ENCODE peak calls at places on chromosomes 16 and 17, in eight cellular contexts. Y is mesendoderm, W is testis, S is BE2C, T is small intestine, I is GM12878, M is cardiac muscle cell, D is pancreas. F is an unnamed sample. For H3K4me1, the result is how much of the 10 kb centered on the place peaks cover.

GRCh38 chr17:66347661-66348604 is 45.5 kb downstream of the PRKCA start:
- DNase-seq in T (peak), S (no peak), Y (no peak), I (no peak), D (no peak), W (no peak), M (peak), F (no peak)

GRCh38 chr16:11240636-11241473 is 15.1 kb downstream of the SOCS1 start:
- DNase-seq in S (no peak), W (no peak), Y (no peak), I (no peak), M (no peak), T (peak), D (no peak), F (no peak)

GRCh38 chr17:56136316-56136715 is 17.0 kb upstream of the ANKFN1 start:
- DNase-seq in W (no peak), Y (no peak), S (no peak), M (no peak), I (no peak), D (no peak), T (no peak), F (no peak)

GRCh38 chr16:11619327-11619851 is 32.7 kb upstream of the LITAF start:
- DNase-seq in S (no peak), I (peak), W (no peak), D (no peak), T (peak), Y (no peak), M (no peak), F (peak)

GRCh38 chr17:2369551-2370210 is 31.2 kb downstream of the MNT start:
- DNase-seq in S (peak), M (peak), I (no peak), D (no peak), W (no peak), Y (peak), T (no peak), F (no peak)

GRCh38 chr16:86307518-86307903 is 202.8 kb upstream of the FOXF1 start:
- DNase-seq in D (no peak), Y (no peak), M (no peak), I (no peak), W (no peak), S (no peak), T (no peak), F (no peak)

GRCh38 chr16:56603589-56603988 is 4.8 kb upstream of the MT2A start:
- DNase-seq in Y (peak), D (peak), S (peak), I (no peak), W (peak), M (peak), T (peak), F (no peak)

GRCh38 chr17:30956764-30957374 is 14.0 kb upstream of the RNF135 start:
- DNase-seq in W (no peak), T (no peak), S (no peak), I (no peak), M (peak), D (no peak), Y (peak), F (no peak)

GRCh38 chr17:79680381-79680780 is 50.4 kb upstream of the ENPP7 start:
- DNase-seq in Y (no peak), I (no peak), T (no peak), S (no peak), W (no peak), D (no peak), M (no peak), F (no peak)

GRCh38 chr17:32523017-32523680 is 36.4 kb downstream of the CDK5R1 start:
- DNase-seq in T (peak), D (no peak), I (peak), Y (peak), M (no peak), S (no peak), W (no peak), F (peak)

GRCh38 chr17:76272541-76273434 is 7.6 kb downstream of the UBALD2 start:
- DNase-seq in W (no peak), M (no peak), S (no peak), T (no peak), Y (no peak), I (no peak), D (peak), F (no peak)

GRCh38 chr16:56880176-56880575 is 15.2 kb downstream of the SLC12A3 start:
- DNase-seq in I (no peak), Y (no peak), T (no peak), S (no peak), M (no peak), W (no peak), D (no peak), F (no peak)

DNA sequence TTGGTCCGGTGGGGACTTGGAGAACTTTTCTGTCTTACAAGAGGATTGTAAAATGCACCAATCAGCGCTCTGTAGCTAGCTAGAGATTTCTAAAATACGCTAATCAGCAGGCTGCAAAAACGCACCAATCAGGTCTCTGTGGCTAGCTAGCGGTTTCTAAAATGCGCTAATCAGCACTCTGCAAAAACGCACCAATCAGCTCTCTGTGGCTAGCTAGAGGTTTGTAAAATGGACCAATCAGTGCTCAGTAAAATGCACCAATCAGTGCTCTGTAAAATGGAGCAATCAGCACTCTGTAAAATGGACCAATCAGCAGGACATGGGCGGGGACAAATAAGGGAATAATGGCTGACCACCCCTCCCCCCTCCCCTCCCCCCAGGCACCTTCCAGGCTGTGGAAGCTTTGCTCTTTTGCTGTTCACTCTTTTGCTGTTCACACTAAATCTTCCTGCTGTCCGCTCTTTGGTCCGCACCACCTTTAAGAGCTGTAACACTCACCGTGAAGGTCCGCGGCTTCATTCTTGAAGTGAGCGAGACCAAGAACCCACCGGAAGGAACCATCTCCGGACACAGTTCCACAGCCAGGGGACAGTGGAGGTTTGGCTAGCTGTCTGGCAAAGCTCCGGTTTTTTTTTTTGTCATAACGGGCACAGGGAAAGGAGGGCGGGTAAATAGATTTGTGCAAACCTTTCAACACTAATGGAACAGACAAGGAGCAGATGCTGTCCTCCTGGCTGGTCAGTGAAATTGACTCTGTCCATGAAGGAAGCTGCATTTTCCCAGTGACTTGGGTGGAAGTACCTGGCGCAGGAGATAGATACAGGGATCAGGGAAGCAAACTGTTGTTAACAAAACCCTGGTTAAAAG is 8.3 kb downstream of the PITPNC1 start:
- DNase-seq in W (peak), Y (peak), I (no peak), T (no peak), S (no peak), D (no peak), M (no peak), F (no peak)
- H3K4me3 ChIP-seq in W (peak), Y (no peak), I (peak), T (no peak), S (no peak), D (no peak), M (no peak), F (no peak)

DNA sequence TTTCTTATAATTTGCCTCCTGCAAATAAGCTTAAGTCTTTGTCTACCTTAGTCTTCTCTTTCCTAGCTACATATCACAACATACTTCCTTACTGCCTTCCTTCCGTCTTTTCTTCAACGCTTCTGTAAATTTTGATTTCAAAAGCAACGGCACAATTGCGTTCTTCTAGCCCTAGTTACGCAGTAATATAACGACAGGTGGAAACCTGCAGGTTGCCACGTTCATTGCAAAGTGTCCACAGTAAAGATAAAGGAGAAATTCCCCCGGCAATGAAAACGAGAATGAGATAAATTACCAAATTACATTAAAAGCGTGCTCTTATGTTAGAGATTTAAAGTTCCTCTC is 522 bp upstream of the PSMD7 start:
- DNase-seq in D (no peak), W (no peak), Y (no peak), M (no peak), S (no peak), T (no peak), I (no peak), F (no peak)
- H3K4me1 ChIP-seq in D (under half), W (under half), Y (under half), M (under half), S (under half), T (under half), I (under half), F (under half)

DNA sequence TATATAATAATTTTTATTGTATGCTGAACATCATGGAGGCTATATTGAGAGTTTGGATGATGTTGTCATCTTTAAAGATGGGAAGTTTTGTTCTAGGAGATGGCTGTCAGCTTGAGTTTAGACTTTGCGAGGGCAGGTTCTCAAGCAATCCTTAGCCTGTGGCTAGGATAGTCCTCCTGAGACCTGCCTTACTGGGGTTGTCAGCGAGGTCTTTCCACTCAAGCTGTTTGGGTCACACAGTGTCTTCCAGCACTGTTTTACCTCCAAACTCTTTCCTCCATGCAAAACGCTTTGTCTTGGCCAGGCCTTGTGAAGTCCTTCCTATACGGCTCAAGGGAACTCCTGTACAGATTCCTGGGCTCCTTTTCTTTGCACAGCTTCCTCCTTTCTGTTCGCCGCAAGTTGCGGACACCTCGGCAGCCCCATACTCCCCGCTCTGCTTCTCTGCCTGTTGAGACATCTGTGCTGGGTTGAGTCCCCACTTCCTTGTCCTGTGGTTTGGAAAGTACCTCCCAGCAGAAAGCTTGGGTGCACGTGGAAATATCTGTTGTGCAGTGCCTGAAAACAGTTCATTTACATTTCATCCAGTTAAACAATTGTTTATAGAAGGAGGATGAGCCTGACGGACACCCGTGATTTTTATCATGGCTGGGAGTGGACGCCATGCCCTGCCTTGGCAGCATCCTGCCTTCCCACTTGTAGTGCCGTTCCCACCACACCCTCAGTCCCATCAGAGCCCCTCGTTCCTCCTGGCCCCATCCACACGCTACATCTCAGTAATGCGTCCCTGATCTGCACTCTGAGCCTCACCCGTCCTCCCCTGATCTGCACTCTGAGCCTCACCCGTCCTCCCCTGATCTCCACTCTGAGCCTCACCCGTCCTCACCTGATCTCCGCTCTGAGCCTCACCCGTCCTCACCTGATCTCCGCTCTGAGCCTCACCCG is 55.0 kb upstream of the CBFA2T3 start:
- DNase-seq in D (no peak), Y (no peak), S (peak), T (peak), M (no peak), I (peak), W (no peak), F (peak)
- H3K4me3 ChIP-seq in D (no peak), Y (no peak), S (no peak), T (no peak), M (no peak), I (peak), W (no peak), F (no peak)

DNA sequence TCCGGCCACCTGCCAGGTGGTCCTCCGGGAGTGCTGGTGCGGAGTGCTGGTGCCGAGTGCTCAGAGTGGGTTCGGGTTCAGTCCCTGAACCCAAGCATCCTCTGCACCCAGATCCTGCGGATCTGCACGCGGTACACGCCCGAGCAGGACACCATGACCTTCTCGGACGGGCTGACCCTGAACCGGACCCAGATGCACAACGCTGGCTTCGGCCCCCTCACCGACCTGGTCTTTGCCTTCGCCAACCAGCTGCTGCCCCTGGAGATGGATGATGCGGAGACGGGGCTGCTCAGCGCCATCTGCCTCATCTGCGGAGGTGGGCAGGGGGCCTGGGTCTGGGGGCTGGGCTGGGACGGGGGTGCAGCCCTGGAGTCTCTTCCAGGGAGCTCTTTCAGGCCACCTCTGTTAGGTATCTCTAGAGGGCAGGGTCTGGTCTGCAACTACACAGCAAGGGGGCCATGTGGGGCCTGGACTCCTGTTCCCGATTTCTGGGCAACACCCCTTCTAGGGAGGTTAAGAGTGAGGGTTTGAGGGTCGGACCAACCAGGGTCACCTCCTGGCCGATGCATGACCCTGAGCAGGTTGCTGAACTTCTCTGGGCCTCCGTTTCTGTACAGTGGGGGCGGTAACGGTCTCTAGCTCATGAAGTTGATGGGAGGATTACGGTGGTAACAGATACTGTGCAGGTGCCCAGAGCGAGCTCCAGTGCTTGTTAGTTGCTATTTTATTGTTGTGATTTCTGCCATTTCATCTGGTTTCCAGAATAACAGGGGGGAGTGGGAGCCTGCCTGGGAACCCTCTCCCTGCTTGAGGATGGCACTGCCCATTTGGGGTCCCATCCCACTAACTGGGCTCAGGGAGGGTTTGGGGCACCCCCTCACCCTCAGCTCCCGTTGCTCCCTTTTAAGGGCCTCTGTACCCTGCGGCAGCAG is 10.1 kb downstream of the GJD3 start:
- DNase-seq in I (no peak), Y (no peak), M (no peak), S (no peak), W (no peak), D (no peak), T (no peak), F (no peak)
- H3K4me1 ChIP-seq in I (under half), Y (under half), M (under half), S (half or more), W (half or more), D (under half), T (under half), F (under half)

GRCh38 chr16:71425746-71426068 is 16.1 kb downstream of the TLE7 start:
- DNase-seq in W (peak), Y (no peak), D (no peak), S (no peak), T (no peak), I (no peak), M (no peak), F (no peak)
- H3K4me3 ChIP-seq in W (peak), Y (peak), D (no peak), S (peak), T (no peak), I (peak), M (peak), F (no peak)

DNA sequence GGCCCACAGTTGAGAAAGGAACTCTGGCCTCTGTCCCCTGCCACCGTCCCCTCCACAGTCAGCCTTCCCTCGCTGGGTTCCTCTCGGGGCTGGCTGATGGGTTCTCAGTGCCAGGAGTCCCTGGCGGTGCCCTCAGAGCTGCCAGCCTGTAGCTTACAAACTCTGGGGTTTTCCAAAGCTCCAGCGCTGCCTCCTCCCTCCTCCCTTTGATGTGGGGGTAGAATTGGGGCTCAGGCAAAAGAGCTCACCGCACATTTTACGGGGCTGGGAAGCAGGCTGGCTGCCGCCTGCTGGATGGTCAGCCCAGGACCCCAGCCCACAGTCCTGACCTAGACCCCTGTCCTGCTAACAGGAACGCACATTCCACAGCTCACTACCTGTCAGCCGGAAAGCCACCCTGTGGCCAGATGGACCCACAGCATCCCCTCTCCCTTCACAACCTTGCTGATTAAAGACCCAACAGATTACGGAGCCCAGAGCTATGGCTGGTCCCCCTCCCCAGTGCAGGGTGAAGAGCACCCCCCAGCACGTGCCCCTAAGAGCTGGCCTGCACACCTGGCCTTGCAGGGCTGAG is 6.0 kb downstream of the VASN start:
- DNase-seq in W (no peak), I (no peak), Y (peak), M (no peak), D (no peak), T (no peak), S (no peak), F (peak)
- H3K4me1 ChIP-seq in W (half or more), I (under half), Y (under half), M (under half), D (under half), T (under half), S (under half), F (half or more)

DNA sequence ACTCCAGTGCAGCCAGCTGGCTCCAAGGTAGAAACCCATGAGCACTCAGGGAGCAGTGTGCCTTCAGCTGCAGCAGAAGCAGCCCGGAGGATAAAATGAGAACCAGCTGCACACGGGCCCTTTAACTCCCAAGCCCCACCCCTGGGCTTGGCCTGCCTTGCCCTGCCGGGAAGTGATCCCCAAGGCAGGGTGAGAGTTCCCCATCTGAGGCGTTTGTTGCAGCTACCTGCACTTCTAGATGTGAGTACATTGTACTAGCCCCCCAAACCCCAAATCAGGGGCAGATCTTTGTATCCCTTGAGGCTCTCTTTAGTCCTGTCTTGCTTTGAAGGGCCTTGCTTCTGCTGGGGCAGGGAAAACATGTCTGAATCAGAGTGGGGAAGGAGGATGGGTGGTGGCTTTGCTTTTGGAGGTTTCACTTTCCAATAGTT is at the start of gene MVP:
- DNase-seq in Y (no peak), S (peak), M (peak), W (peak), I (no peak), D (peak), T (peak), F (peak)
- H3K4me3 ChIP-seq in Y (no peak), S (peak), M (peak), W (peak), I (peak), D (peak), T (peak), F (peak)

GRCh38 chr16:68074850-68075249 is 10.3 kb upstream of the NFATC3 start:
- DNase-seq in T (peak), M (no peak), Y (no peak), I (peak), W (no peak), D (no peak), S (no peak), F (no peak)
- H3K4me1 ChIP-seq in T (under half), M (under half), Y (under half), I (half or more), W (under half), D (under half), S (under half), F (under half)

GRCh38 chr16:87953308-87954208 is 2.3 kb downstream of the BANP start:
- DNase-seq in W (no peak), M (no peak), Y (no peak), T (no peak), D (no peak), S (no peak), I (no peak), F (no peak)
- H3K4me3 ChIP-seq in W (no peak), M (no peak), Y (no peak), T (no peak), D (no peak), S (no peak), I (peak), F (no peak)

F was measured in tibial artery.